ENCODE peak calls at places on chromosomes 11 and 22, in nine cellular contexts. D is sigmoid colon; M is stimulated activated CD8-positive, alpha-beta memory T cell treated with anti-CD3 and anti-CD28 coated beads, Interleukin-15, amount 100 ng/mL, for 1 hour; P is NT2/D1; T is GM10248; S is naive B cell; K is AG04450; B is T-helper 1 cell; J is HEK293T. X is an unnamed sample.

GRCh38 chr11:8247312-8247711 is 16.4 kb downstream of the LMO1 start:
- DNase-seq in B (no peak), J (peak), P (no peak), T (no peak), S (no peak), M (no peak), D (no peak), K (no peak), X (no peak)

GRCh38 chr22:38316340-38317236 is 645 bp downstream of the CSNK1E start:
- DNase-seq in T (peak), D (peak), B (peak), K (no peak), S (peak), P (no peak), M (peak), J (peak), X (peak)

GRCh38 chr22:32079110-32080089 is 36.3 kb downstream of the SLC5A1 start:
- DNase-seq in B (no peak), J (no peak), M (no peak), T (no peak), D (no peak), P (peak), S (no peak), K (peak), X (no peak)

GRCh38 chr22:42473484-42474193 is 41.4 kb upstream of the NFAM1 start:
- DNase-seq in B (no peak), D (no peak), K (peak), S (peak), P (no peak), J (peak), T (peak), M (no peak), X (no peak)

GRCh38 chr11:2699531-2700414 is at the start of gene KCNQ1OT1:
- DNase-seq in P (peak), M (peak), K (peak), D (peak), B (peak), S (peak), J (peak), T (peak), X (peak)

GRCh38 chr11:134024420-134025085 is 44.3 kb upstream of the JAM3 start:
- DNase-seq in P (no peak), B (no peak), D (no peak), T (no peak), M (no peak), J (no peak), S (no peak), K (no peak), X (no peak)

GRCh38 chr22:36365020-36365411 is 22.8 kb downstream of the MYH9 start:
- DNase-seq in K (peak), S (peak), T (peak), D (peak), B (peak), J (no peak), M (peak), P (no peak), X (peak)

GRCh38 chr22:24337894-24338645 is 67.4 kb downstream of the SPECC1L start:
- DNase-seq in P (no peak), K (no peak), B (no peak), M (no peak), D (no peak), T (no peak), J (no peak), S (no peak), X (no peak)

GRCh38 chr22:50621948-50622722 is 5.8 kb downstream of the ARSA start:
- DNase-seq in B (no peak), M (no peak), J (no peak), T (peak), D (no peak), P (no peak), K (no peak), S (peak), X (peak)